ENCODE peak calls at places on chromosomes 11 and 22, in seven cellular contexts. N is neural progenitor cell, O is GM18507, I is kidney epithelial cell, S is NCI-H345, D is A549, H is endodermal cell. A is an unnamed sample.

GRCh38 chr11:773830-774229 is 3.5 kb downstream of the GATD1 start:
- DNase-seq in N (peak; percentile 1), O (no peak), I (no peak), S (no peak), D (no peak), H (no peak), A (no peak)

GRCh38 chr22:45645526-45646414 is 25.9 kb upstream of the ATXN10 start:
- DNase-seq in N (peak; percentile 86), O (peak; percentile 75), I (no peak), S (peak; percentile 28), D (peak; percentile 53), H (peak; percentile 94), A (peak; percentile 72)

GRCh38 chr11:94926698-94927237 is 46.6 kb downstream of the CWC15 start:
- DNase-seq in N (no peak), O (no peak), I (no peak), S (no peak), D (no peak), H (no peak), A (peak; percentile 73)

GRCh38 chr11:2574553-2575535 is 125.0 kb downstream of the KCNQ1OT1 start:
- DNase-seq in N (no peak), O (no peak), I (no peak), S (no peak), D (no peak), H (peak; percentile 53), A (no peak)

GRCh38 chr11:57546869-57547518 is 9.6 kb downstream of the SMTNL1 start:
- DNase-seq in N (peak; percentile 64), O (peak; percentile 42), I (no peak), S (no peak), D (peak; percentile 59), H (peak; percentile 84), A (peak; percentile 80)

GRCh38 chr22:49036513-49036912 is 791.2 kb downstream of the BRD1 start:
- DNase-seq in N (no peak), O (no peak), I (no peak), S (peak; percentile 63), D (no peak), H (no peak), A (no peak)

GRCh38 chr11:34755671-34756070 is 134.8 kb downstream of the EHF start:
- DNase-seq in N (no peak), O (no peak), I (no peak), S (no peak), D (no peak), H (no peak), A (no peak)

GRCh38 chr11:24155792-24156191 is 341.1 kb upstream of the LUZP2 start:
- DNase-seq in N (peak; percentile 37), O (no peak), I (no peak), S (no peak), D (no peak), H (peak; percentile 81), A (peak; percentile 44)

GRCh38 chr11:45048313-45048841 is 97.7 kb upstream of the TP53I11 start:
- DNase-seq in N (no peak), O (no peak), I (no peak), S (no peak), D (no peak), H (no peak), A (no peak)

GRCh38 chr22:32531955-32532818 is 57.6 kb downstream of the FBXO7 start:
- DNase-seq in N (peak; percentile 63), O (no peak), I (peak; percentile 28), S (no peak), D (no peak), H (peak; percentile 91), A (peak; percentile 96)

GRCh38 chr11:69131644-69132300 is 24.0 kb upstream of the SMIM38 start:
- DNase-seq in N (peak; percentile 91), O (no peak), I (peak; percentile 53), S (peak; percentile 60), D (peak; percentile 68), H (peak; percentile 96), A (peak; percentile 96)

GRCh38 chr22:36585841-36586240 is 56.9 kb upstream of the EIF3D start:
- DNase-seq in N (no peak), O (no peak), I (no peak), S (peak; percentile 72), D (no peak), H (peak; percentile 67), A (peak; percentile 86)

GRCh38 chr22:38623357-38623756 is 32.8 kb downstream of the FAM227A start:
- DNase-seq in N (no peak), O (no peak), I (no peak), S (no peak), D (no peak), H (no peak), A (no peak)

GRCh38 chr22:37887610-37888378 is 18.3 kb upstream of the MICALL1 start:
- DNase-seq in N (peak; percentile 56), O (no peak), I (no peak), S (no peak), D (no peak), H (peak; percentile 75), A (peak; percentile 99)

GRCh38 chr22:49966716-49967332 is 6.3 kb downstream of the PIM3 start:
- DNase-seq in N (peak; percentile 51), O (no peak), I (no peak), S (no peak), D (no peak), H (peak; percentile 63), A (no peak)

GRCh38 chr11:30358569-30358968 is 35.7 kb downstream of the ARL14EP start:
- DNase-seq in N (no peak), O (no peak), I (no peak), S (no peak), D (no peak), H (no peak), A (no peak)

GRCh38 chr22:48905206-48905975 is 922.3 kb downstream of the BRD1 start:
- DNase-seq in N (no peak), O (no peak), I (no peak), S (no peak), D (no peak), H (no peak), A (no peak)

GRCh38 chr22:40813912-40814315 is 5.2 kb downstream of the SLC25A17 start:
- DNase-seq in N (no peak), O (no peak), I (no peak), S (no peak), D (no peak), H (no peak), A (no peak)

GRCh38 chr11:74138572-74138971 is 32.2 kb downstream of the C2CD3 start:
- DNase-seq in N (no peak), O (no peak), I (peak; percentile 97), S (no peak), D (peak; percentile 74), H (no peak), A (peak; percentile 83)

GRCh38 chr11:126341760-126342161 is 13.7 kb upstream of the ST3GAL4 start:
- DNase-seq in N (no peak), O (no peak), I (no peak), S (no peak), D (no peak), H (no peak), A (no peak)

GRCh38 chr11:69086152-69086551 is 37.4 kb downstream of the TPCN2 start:
- DNase-seq in N (peak; percentile 31), O (no peak), I (no peak), S (no peak), D (no peak), H (peak; percentile 75), A (peak; percentile 45)

GRCh38 chr11:124900464-124900863 is 2.8 kb upstream of the ROBO4 start:
- DNase-seq in N (no peak), O (no peak), I (peak; percentile 39), S (no peak), D (peak; percentile 41), H (peak; percentile 52), A (peak; percentile 76)

A was measured in mesendoderm.